ENCODE peak calls at places on chromosome 10, in ten cellular contexts. W is glutamatergic neuron; J is naive thymus-derived CD8-positive, alpha-beta T cell; U is right cardiac atrium; V is cardiac fibroblast; K is pulmonary artery endothelial cell; M is astrocyte; R is prostate gland; P is stimulated activated naive B cell treated with anti-CD40 and anti-IgM and Interleukin-4, amounts not matched to agents 10 μg/mL and 1 μg/mL and 100 μg/mL, for 72 hours; I is nephron progenitor cell. L is an unnamed sample.

GRCh38 chr10:33326897-33327296 is 7.6 kb downstream of the NRP1 start:
- DNase-seq in W (no peak), J (no peak), U (no peak), V (peak), K (no peak), M (no peak), R (no peak), P (no peak), I (no peak), L (no peak)

GRCh38 chr10:124621637-124622036 is 122.5 kb downstream of the FAM53B start:
- DNase-seq in W (no peak), J (no peak), U (no peak), V (no peak), K (no peak), M (no peak), R (no peak), P (no peak), I (no peak), L (peak)

GRCh38 chr10:12588091-12588850 is 238.9 kb downstream of the CAMK1D start:
- DNase-seq in W (no peak), J (no peak), U (no peak), V (no peak), K (no peak), M (peak), R (no peak), P (no peak), I (no peak), L (no peak)

GRCh38 chr10:129784891-129785290 is 179.2 kb downstream of the EBF3 start:
- DNase-seq in W (no peak), J (no peak), U (no peak), V (no peak), K (no peak), M (no peak), R (no peak), P (no peak), I (no peak), L (no peak)

GRCh38 chr10:13587367-13587766 is 602 bp downstream of the PRPF18 start:
- DNase-seq in W (peak), J (no peak), U (no peak), V (peak), K (no peak), M (no peak), R (no peak), P (peak), I (peak), L (no peak)

GRCh38 chr10:129725482-129725881 is 238.6 kb downstream of the EBF3 start:
- DNase-seq in W (no peak), J (no peak), U (no peak), V (no peak), K (no peak), M (no peak), R (no peak), P (no peak), I (no peak), L (no peak)

GRCh38 chr10:111076682-111077661 is at the start of gene ADRA2A:
- DNase-seq in W (peak), J (no peak), U (peak), V (peak), K (no peak), M (peak), R (no peak), P (peak), I (peak), L (no peak)

GRCh38 chr10:120205368-120206018 is 251.5 kb upstream of the PLPP4 start:
- DNase-seq in W (no peak), J (no peak), U (no peak), V (no peak), K (no peak), M (no peak), R (peak), P (no peak), I (no peak), L (no peak)

GRCh38 chr10:71214641-71215160 is 2.3 kb downstream of the UNC5B start:
- DNase-seq in W (no peak), J (no peak), U (no peak), V (no peak), K (no peak), M (no peak), R (no peak), P (no peak), I (no peak), L (no peak)